ENCODE peak calls at places on chromosome 18, in nine cellular contexts. Z, M, T, R, Y, D, E, C and L are unnamed samples.

GRCh38 chr18:60984496-60984895 is 348.7 kb upstream of the CDH20 start:
- DNase-seq in C (no peak), D (peak), M (no peak), Y (no peak), E (no peak), T (no peak), Z (no peak), R (peak), L (no peak)

GRCh38 chr18:44149706-44150105 is 531.0 kb upstream of the SETBP1 start:
- DNase-seq in Y (no peak), R (peak), D (peak), M (no peak), T (no peak), Z (no peak), E (no peak), C (no peak), L (no peak)

GRCh38 chr18:30446605-30447004 is 595.9 kb downstream of the DSC3 start:
- DNase-seq in R (no peak), Z (no peak), T (no peak), M (peak), E (no peak), Y (no peak), D (no peak), C (no peak), L (no peak)

GRCh38 chr18:13416208-13416607 is 197.6 kb downstream of the LDLRAD4 start:
- DNase-seq in E (peak), D (no peak), Y (no peak), R (no peak), Z (no peak), M (no peak), C (no peak), T (no peak), L (no peak)

GRCh38 chr18:77015176-77015575 is 117.4 kb downstream of the MBP start:
- DNase-seq in C (no peak), E (no peak), Z (no peak), D (no peak), M (no peak), T (no peak), R (no peak), Y (no peak), L (no peak)

GRCh38 chr18:79680100-79680879 is 687 bp downstream of the CTDP1 start:
- DNase-seq in C (peak), M (no peak), Y (peak), T (peak), Z (peak), R (peak), D (peak), E (peak), L (peak)

GRCh38 chr18:44828080-44828479 is 147.4 kb downstream of the SETBP1 start:
- DNase-seq in C (no peak), T (no peak), E (no peak), M (peak), Y (no peak), D (no peak), Z (no peak), R (no peak), L (no peak)

GRCh38 chr18:10497350-10497749 is 28.5 kb upstream of the NAPG start:
- DNase-seq in T (no peak), C (no peak), D (no peak), M (no peak), R (peak), Z (no peak), Y (no peak), E (no peak), L (no peak)

GRCh38 chr18:11040823-11041712 is 108.3 kb downstream of the PIEZO2 start:
- DNase-seq in E (peak), M (peak), Y (no peak), C (peak), D (peak), T (no peak), Z (peak), R (peak), L (no peak)

GRCh38 chr18:8963876-8964275 is 138.6 kb upstream of the NDUFV2 start:
- DNase-seq in C (no peak), Y (no peak), T (no peak), E (no peak), R (no peak), Z (no peak), M (no peak), D (no peak), L (no peak)

GRCh38 chr18:44637210-44638051 is 43.3 kb upstream of the SETBP1 start:
- DNase-seq in Y (no peak), Z (no peak), D (no peak), E (no peak), C (no peak), R (peak), T (no peak), M (peak), L (no peak)

GRCh38 chr18:43278401-43278800 is 1.1 kb upstream of the SYT4 start:
- DNase-seq in R (no peak), C (no peak), D (no peak), Z (no peak), T (no peak), M (no peak), E (peak), Y (no peak), L (no peak)

GRCh38 chr18:36530676-36531405 is 233.3 kb downstream of the FHOD3 start:
- DNase-seq in C (no peak), R (no peak), M (no peak), T (no peak), E (peak), Z (no peak), D (no peak), Y (no peak), L (no peak)

GRCh38 chr18:31577195-31577594 is 14.5 kb upstream of the TTR start:
- DNase-seq in Y (no peak), M (no peak), Z (no peak), T (no peak), E (no peak), R (no peak), D (no peak), C (no peak), L (no peak)

GRCh38 chr18:76973512-76974302 is 151.3 kb downstream of the ZNF236 start:
- DNase-seq in R (no peak), M (peak), Z (no peak), C (no peak), Y (no peak), D (no peak), E (no peak), T (no peak), L (no peak)

GRCh38 chr18:74546007-74546406 is 11.7 kb downstream of the CNDP1 start:
- DNase-seq in C (no peak), T (no peak), E (no peak), M (no peak), D (no peak), R (no peak), Y (no peak), Z (no peak), L (no peak)

GRCh38 chr18:5584751-5585417 is 41.1 kb upstream of the EPB41L3 start:
- DNase-seq in M (no peak), C (no peak), D (peak), E (no peak), T (no peak), Y (no peak), R (peak), Z (no peak), L (no peak)

GRCh38 chr18:77131652-77132368 is 773 bp downstream of the MBP start:
- DNase-seq in E (no peak), D (no peak), T (no peak), Y (peak), C (peak), Z (peak), R (peak), M (peak), L (peak)

GRCh38 chr18:65620076-65620696 is 130.6 kb upstream of the CDH7 start:
- DNase-seq in R (no peak), C (no peak), D (no peak), M (no peak), T (no peak), Z (no peak), E (peak), Y (no peak), L (no peak)